ENCODE peak calls at places on chromosomes 5 and 9, in nine cellular contexts. K, Y, T, Z, L, C, O, G and B are unnamed samples.

GRCh38 chr9:134136997-134137302 is 1.1 kb downstream of the WDR5 start:
- DNase-seq in K (no peak), Y (no peak), T (no peak), Z (no peak), L (no peak), C (no peak), O (peak), G (no peak), B (no peak)

GRCh38 chr9:81682797-81683196 is 6.5 kb downstream of the TLE1 start:
- DNase-seq in K (no peak), Y (no peak), T (no peak), Z (no peak), L (no peak), C (peak), O (no peak), G (no peak), B (no peak)

GRCh38 chr5:59656351-59657254 is 236.9 kb downstream of the PDE4D start:
- DNase-seq in K (no peak), Y (no peak), T (no peak), Z (no peak), L (no peak), C (no peak), O (no peak), G (no peak), B (no peak)

GRCh38 chr5:105877592-105877991 is 1793.1 kb downstream of the EFNA5 start:
- DNase-seq in K (no peak), Y (no peak), T (no peak), Z (no peak), L (no peak), C (no peak), O (no peak), G (no peak), B (no peak)

GRCh38 chr9:130770679-130771442 is 64.2 kb upstream of the ABL1 start:
- DNase-seq in K (no peak), Y (no peak), T (no peak), Z (no peak), L (no peak), C (no peak), O (peak), G (no peak), B (no peak)

GRCh38 chr9:37746448-37747270 is 6.9 kb upstream of the TRMT10B start:
- DNase-seq in K (no peak), Y (no peak), T (no peak), Z (no peak), L (no peak), C (no peak), O (no peak), G (peak), B (no peak)

GRCh38 chr9:111566234-111566633 is 33.2 kb downstream of the PTGR1 start:
- DNase-seq in K (no peak), Y (no peak), T (no peak), Z (no peak), L (no peak), C (peak), O (no peak), G (peak), B (no peak)

GRCh38 chr9:4567601-4568000 is 77.3 kb downstream of the SLC1A1 start:
- DNase-seq in K (no peak), Y (no peak), T (no peak), Z (no peak), L (no peak), C (no peak), O (no peak), G (no peak), B (no peak)

GRCh38 chr5:173626501-173626812 is 10.0 kb upstream of the BOD1 start:
- DNase-seq in K (no peak), Y (no peak), T (no peak), Z (no peak), L (no peak), C (no peak), O (no peak), G (no peak), B (no peak)

GRCh38 chr5:103505581-103506305 is 56.8 kb downstream of the NUDT12 start:
- DNase-seq in K (no peak), Y (no peak), T (no peak), Z (no peak), L (no peak), C (no peak), O (no peak), G (peak), B (no peak)

GRCh38 chr9:35618325-35618727 is at the start of gene CD72:
- DNase-seq in K (no peak), Y (no peak), T (peak), Z (no peak), L (no peak), C (no peak), O (no peak), G (no peak), B (no peak)

GRCh38 chr9:127769985-127770904 is 8.2 kb downstream of the SH2D3C start:
- DNase-seq in K (peak), Y (no peak), T (peak), Z (no peak), L (no peak), C (no peak), O (no peak), G (no peak), B (no peak)

GRCh38 chr9:127768666-127769065 is 9.8 kb downstream of the SH2D3C start:
- DNase-seq in K (no peak), Y (no peak), T (no peak), Z (no peak), L (no peak), C (no peak), O (no peak), G (no peak), B (no peak)

GRCh38 chr9:127767909-127768331 is 10.5 kb downstream of the SH2D3C start:
- DNase-seq in K (no peak), Y (no peak), T (no peak), Z (no peak), L (no peak), C (no peak), O (no peak), G (no peak), B (no peak)

GRCh38 chr9:127767405-127767804 is 11.1 kb downstream of the SH2D3C start:
- DNase-seq in K (no peak), Y (no peak), T (no peak), Z (no peak), L (no peak), C (no peak), O (no peak), G (no peak), B (no peak)

GRCh38 chr9:127769101-127769500 is 9.4 kb downstream of the SH2D3C start:
- DNase-seq in K (no peak), Y (no peak), T (no peak), Z (no peak), L (no peak), C (no peak), O (no peak), G (no peak), B (no peak)
- H3K27ac ChIP-seq in K (no peak), Y (no peak), T (peak), Z (no peak), L (no peak), C (no peak), O (no peak), G (no peak), B (peak)

GRCh38 chr9:98523231-98523901 is 185.4 kb downstream of the GABBR2 start:
- DNase-seq in K (no peak), Y (no peak), T (no peak), Z (no peak), L (no peak), C (no peak), O (peak), G (no peak), B (no peak)
- TF ChIP-seq CTCF in K (no peak), Y (peak), T (no peak), Z (no peak), L (no peak), C (no peak), O (peak), G (no peak), B (no peak)

DNA sequence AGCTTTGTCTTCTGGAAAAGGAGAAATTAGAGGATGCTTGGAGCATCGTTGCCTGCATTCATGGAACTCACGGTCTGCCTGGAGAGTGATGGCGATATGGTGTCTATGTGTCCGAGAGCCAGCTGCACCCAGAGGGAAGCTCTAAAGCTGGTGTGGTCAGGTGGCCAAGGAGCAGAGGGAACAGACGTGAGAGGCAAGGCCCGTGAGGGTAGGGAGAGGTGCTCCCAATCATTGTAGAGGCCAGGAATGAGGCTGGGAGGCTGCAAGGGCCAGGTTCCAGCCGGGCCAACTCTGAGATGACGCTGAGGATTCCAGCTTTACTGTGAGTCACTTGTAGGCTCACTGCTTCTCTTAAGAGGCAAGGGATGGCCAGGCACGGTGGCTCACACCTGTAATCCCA is 7.6 kb downstream of the FGD3 start:
- DNase-seq in K (no peak), Y (no peak), T (no peak), Z (no peak), L (no peak), C (no peak), O (no peak), G (no peak), B (peak)
- H3K27ac ChIP-seq in K (no peak), Y (no peak), T (no peak), Z (peak), L (no peak), C (no peak), O (no peak), G (no peak), B (peak)

GRCh38 chr9:100092066-100092465 is 6.7 kb downstream of the ERP44 start:
- DNase-seq in K (no peak), Y (no peak), T (no peak), Z (no peak), L (no peak), C (no peak), O (no peak), G (no peak), B (no peak)

GRCh38 chr9:100087218-100087617 is 11.6 kb downstream of the ERP44 start:
- DNase-seq in K (no peak), Y (no peak), T (no peak), Z (no peak), L (no peak), C (no peak), O (no peak), G (no peak), B (no peak)

GRCh38 chr9:100091650-100092049 is 7.2 kb downstream of the ERP44 start:
- DNase-seq in K (no peak), Y (no peak), T (no peak), Z (no peak), L (no peak), C (no peak), O (no peak), G (no peak), B (no peak)

GRCh38 chr9:100088202-100088601 is 10.6 kb downstream of the ERP44 start:
- DNase-seq in K (no peak), Y (no peak), T (no peak), Z (no peak), L (no peak), C (no peak), O (no peak), G (no peak), B (no peak)

DNA sequence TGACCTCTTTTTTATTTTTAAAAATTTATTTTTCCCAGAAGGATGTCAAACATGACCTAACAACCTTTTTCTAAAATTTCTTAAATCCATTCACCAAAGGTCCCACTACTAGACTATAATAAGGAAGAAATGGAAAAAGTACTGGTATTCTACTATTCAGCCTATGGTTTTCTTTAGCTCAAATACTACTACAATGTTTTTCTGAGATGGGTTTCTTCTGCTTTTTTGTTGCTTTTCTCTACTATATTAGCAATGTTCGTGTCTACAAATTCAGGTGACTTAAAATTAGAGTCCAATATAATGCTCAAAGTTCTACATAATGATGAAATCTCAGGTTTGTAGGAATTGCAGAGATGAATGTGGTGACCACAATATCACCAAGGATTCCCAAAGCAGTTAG is 7.9 kb downstream of the ERP44 start:
- DNase-seq in K (no peak), Y (no peak), T (no peak), Z (no peak), L (no peak), C (no peak), O (no peak), G (no peak), B (no peak)
- TF ChIP-seq CTCF in K (no peak), Y (no peak), T (no peak), Z (no peak), L (no peak), C (no peak), O (no peak), G (no peak), B (no peak)

DNA sequence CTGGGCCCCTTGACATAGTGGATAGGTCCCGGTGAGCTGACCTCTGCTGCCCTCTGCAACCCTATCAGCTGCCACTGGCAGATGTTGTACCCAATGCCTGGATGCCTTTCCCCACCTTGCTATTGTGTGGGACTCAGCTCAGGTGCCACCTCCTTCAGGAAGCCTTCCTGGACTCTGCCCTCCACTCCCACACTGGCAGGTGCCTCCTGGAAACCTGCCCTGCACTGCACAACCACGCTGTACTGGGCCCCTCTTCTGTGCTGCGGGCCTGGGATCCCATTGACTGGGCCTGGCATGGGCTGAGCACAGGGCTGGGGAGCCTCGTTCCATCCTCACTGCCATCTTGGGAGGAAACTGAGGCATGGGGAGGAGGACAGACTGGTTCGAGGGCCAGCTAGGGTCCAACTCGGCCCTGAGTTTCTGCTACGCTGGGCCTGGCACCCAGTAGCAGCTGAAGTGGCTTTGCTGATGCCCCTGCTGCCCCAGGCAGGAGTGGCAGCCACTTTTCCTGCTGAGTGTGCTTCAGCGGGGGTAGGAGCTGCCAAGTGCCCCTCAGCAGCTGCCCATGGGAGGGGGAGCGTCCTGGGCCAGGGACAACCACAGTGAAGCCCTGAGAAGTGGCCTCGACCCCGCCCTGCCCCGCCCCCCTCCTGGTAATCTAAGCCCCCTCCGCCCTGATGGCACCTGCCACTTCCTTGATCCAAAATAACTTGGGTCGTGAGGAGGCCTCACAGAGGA is 1.3 kb downstream of the AK1 start:
- DNase-seq in K (peak), Y (no peak), T (peak), Z (no peak), L (no peak), C (no peak), O (no peak), G (no peak), B (peak)
- H3K27ac ChIP-seq in K (peak), Y (no peak), T (no peak), Z (no peak), L (peak), C (peak), O (peak), G (no peak), B (peak)

GRCh38 chr9:74771262-74771585 is 116.5 kb downstream of the TRPM6 start:
- DNase-seq in K (no peak), Y (no peak), T (no peak), Z (no peak), L (no peak), C (no peak), O (no peak), G (no peak), B (no peak)

GRCh38 chr9:74772126-74772525 is 115.6 kb downstream of the TRPM6 start:
- DNase-seq in K (no peak), Y (no peak), T (no peak), Z (no peak), L (no peak), C (no peak), O (no peak), G (no peak), B (no peak)

GRCh38 chr9:74771672-74772071 is 116.0 kb downstream of the TRPM6 start:
- DNase-seq in K (no peak), Y (no peak), T (no peak), Z (no peak), L (no peak), C (no peak), O (no peak), G (no peak), B (no peak)

GRCh38 chr9:74773886-74774479 is 113.7 kb downstream of the TRPM6 start:
- DNase-seq in K (peak), Y (peak), T (peak), Z (peak), L (peak), C (peak), O (peak), G (peak), B (peak)

GRCh38 chr9:74770508-74771261 is 117.0 kb downstream of the TRPM6 start:
- DNase-seq in K (no peak), Y (peak), T (peak), Z (peak), L (no peak), C (peak), O (peak), G (no peak), B (no peak)
- TF ChIP-seq CTCF in K (no peak), Y (peak), T (peak), Z (peak), L (no peak), C (peak), O (peak), G (peak), B (peak)

DNA sequence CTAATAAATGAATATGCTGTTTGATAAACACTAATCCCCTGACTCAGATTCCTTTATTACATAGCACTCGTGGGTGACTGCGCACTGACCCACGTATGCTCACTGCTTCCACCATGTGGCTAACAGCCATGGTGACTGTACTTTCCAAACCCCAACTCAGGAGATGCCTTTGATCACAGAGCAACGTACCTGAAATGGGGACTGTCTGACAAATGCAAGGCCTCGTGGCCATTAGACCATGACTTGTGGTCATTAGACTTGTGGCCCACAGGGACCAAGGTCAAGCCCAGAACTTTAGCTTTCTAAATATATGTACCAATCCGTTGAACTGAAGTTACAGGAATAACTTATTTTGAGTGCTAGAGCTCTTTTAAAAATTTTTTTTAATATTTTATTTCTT is 46.6 kb downstream of the CYFIP2 start:
- DNase-seq in K (no peak), Y (no peak), T (no peak), Z (peak), L (no peak), C (peak), O (peak), G (peak), B (no peak)
- H3K27ac ChIP-seq in K (no peak), Y (no peak), T (no peak), Z (no peak), L (no peak), C (no peak), O (no peak), G (no peak), B (no peak)

GRCh38 chr5:37757980-37758582 is 81.8 kb downstream of the GDNF start:
- DNase-seq in K (no peak), Y (no peak), T (no peak), Z (no peak), L (no peak), C (no peak), O (no peak), G (no peak), B (no peak)
- TF ChIP-seq CTCF in K (no peak), Y (peak), T (no peak), Z (no peak), L (no peak), C (no peak), O (peak), G (no peak), B (no peak)

GRCh38 chr5:123809594-123810172 is 297.7 kb downstream of the CSNK1G3 start:
- DNase-seq in K (no peak), Y (no peak), T (no peak), Z (no peak), L (no peak), C (peak), O (peak), G (no peak), B (no peak)
- H3K27ac ChIP-seq in K (no peak), Y (no peak), T (no peak), Z (no peak), L (no peak), C (peak), O (peak), G (no peak), B (no peak)

DNA sequence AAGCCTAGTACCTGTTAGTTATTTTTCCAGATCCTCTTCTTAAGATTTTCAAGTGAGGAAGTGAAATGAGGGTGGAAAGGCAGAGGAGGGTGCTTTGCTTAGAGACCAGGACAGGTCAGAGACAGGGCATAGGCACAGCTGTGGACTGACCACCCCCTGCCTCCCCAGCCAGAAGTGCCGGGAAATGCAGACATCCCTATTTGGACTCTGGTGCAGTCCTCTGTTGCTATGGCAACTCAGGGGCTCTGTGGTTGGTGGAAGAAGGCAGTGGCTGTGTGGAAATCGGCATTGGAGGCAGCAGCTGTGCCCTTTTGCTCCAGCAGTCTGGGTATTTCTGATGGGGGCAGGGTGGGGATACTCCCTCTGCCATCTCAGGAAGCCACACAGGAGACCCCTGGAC is 43.3 kb upstream of the NDFIP1 start:
- DNase-seq in K (no peak), Y (no peak), T (no peak), Z (no peak), L (peak), C (peak), O (no peak), G (no peak), B (no peak)
- TF ChIP-seq CTCF in K (no peak), Y (no peak), T (no peak), Z (no peak), L (no peak), C (no peak), O (no peak), G (no peak), B (no peak)